ENCODE peak calls at places on chromosomes 1 and 21, in six cellular contexts. D is fibroblast of gingiva; E is T-cell; T is stimulated activated CD8-positive, alpha-beta memory T cell treated with anti-CD3 and anti-CD28 coated beads, Interleukin-2, amount 100 ng/mL, for 48 hours; S is effector memory CD4-positive, alpha-beta T cell; G is activated naive CD8-positive, alpha-beta T cell treated with anti-CD3 and anti-CD28 coated beads for 36 hours. P is an unnamed sample.

GRCh38 chr1:160621633-160622413 is 25.0 kb downstream of the SLAMF1 start:
- DNase-seq in D (no peak), E (no peak), T (no peak), S (no peak), G (no peak), P (no peak)

GRCh38 chr1:204975568-204976235 is 67.3 kb upstream of the CNTN2 start:
- DNase-seq in D (peak), E (peak), T (peak), S (peak), G (peak), P (no peak)

GRCh38 chr1:173038875-173039554 is 11.7 kb downstream of the TNFSF18 start:
- DNase-seq in D (no peak), E (no peak), T (no peak), S (no peak), G (peak), P (no peak)

GRCh38 chr1:245363821-245364220 is 209.0 kb downstream of the KIF26B start:
- DNase-seq in D (no peak), E (no peak), T (no peak), S (no peak), G (no peak), P (no peak)

GRCh38 chr21:40844935-40845334 is 2.0 kb downstream of the DSCAM start:
- DNase-seq in D (no peak), E (no peak), T (no peak), S (no peak), G (no peak), P (no peak)

GRCh38 chr1:32447469-32448185 is 17.2 kb upstream of the ZBTB8B start:
- DNase-seq in D (peak), E (no peak), T (no peak), S (no peak), G (no peak), P (no peak)

GRCh38 chr1:103367186-103367585 is 158.3 kb upstream of the RNPC3 start:
- DNase-seq in D (no peak), E (no peak), T (no peak), S (no peak), G (no peak), P (no peak)

GRCh38 chr1:226632922-226633351 is 84.4 kb downstream of the STUM start:
- DNase-seq in D (no peak), E (no peak), T (no peak), S (no peak), G (peak), P (no peak)

GRCh38 chr21:28719731-28720130 is 272.9 kb downstream of the LTN1 start:
- DNase-seq in D (no peak), E (no peak), T (no peak), S (no peak), G (no peak), P (no peak)

GRCh38 chr1:6578624-6579373 is 995 bp upstream of the ZBTB48 start:
- DNase-seq in D (no peak), E (no peak), T (no peak), S (no peak), G (no peak), P (no peak)

P was measured in CD4-positive, alpha-beta memory T cell.